ENCODE peak calls at places on chromosomes 1 and 21, in five cellular contexts. One of them, this sample, is unnamed. For H3K4me1, the result is how much of the 10 kb centered on the place peaks cover.

GRCh38 chr1:32639489-32640075 is 10.8 kb downstream of the ZBTB8OS start:
- DNase-seq in Panc1: no peak
- DNase-seq in A549: no peak
- DNase-seq in cardiac muscle cell: no peak
- DNase-seq in heart left ventricle: no peak
- DNase-seq in this sample: no peak

GRCh38 chr1:40303051-40303771 is 13.9 kb downstream of the COL9A2 start:
- DNase-seq in Panc1: no peak
- DNase-seq in A549: no peak
- DNase-seq in cardiac muscle cell: no peak
- DNase-seq in heart left ventricle: no peak
- DNase-seq in this sample: no peak

GRCh38 chr1:214178102-214178501 is 102.9 kb upstream of the SMYD2 start:
- DNase-seq in Panc1: no peak
- DNase-seq in A549: no peak
- DNase-seq in cardiac muscle cell: no peak
- DNase-seq in heart left ventricle: no peak
- DNase-seq in this sample: no peak

GRCh38 chr1:28278763-28279162 is 19.4 kb downstream of the SESN2 start:
- DNase-seq in Panc1: no peak
- DNase-seq in A549: no peak
- DNase-seq in cardiac muscle cell: no peak
- DNase-seq in heart left ventricle: no peak
- DNase-seq in this sample: no peak

GRCh38 chr1:54081306-54082270 is 28.2 kb downstream of the TCEANC2 start:
- DNase-seq in Panc1: peak
- DNase-seq in A549: peak
- DNase-seq in cardiac muscle cell: peak
- DNase-seq in heart left ventricle: peak
- DNase-seq in this sample: peak

GRCh38 chr21:44391345-44392091 is 38.1 kb downstream of the TRPM2 start:
- DNase-seq in Panc1: no peak
- DNase-seq in A549: no peak
- DNase-seq in cardiac muscle cell: no peak
- DNase-seq in heart left ventricle: peak
- DNase-seq in this sample: no peak

GRCh38 chr1:3283849-3284248 is 170.6 kb upstream of the ARHGEF16 start:
- DNase-seq in Panc1: no peak
- DNase-seq in A549: peak
- DNase-seq in cardiac muscle cell: peak
- DNase-seq in heart left ventricle: peak
- DNase-seq in this sample: no peak

GRCh38 chr21:35617491-35617890 is 442.8 kb downstream of the SETD4 start:
- DNase-seq in Panc1: no peak
- DNase-seq in A549: no peak
- DNase-seq in cardiac muscle cell: no peak
- DNase-seq in heart left ventricle: no peak
- DNase-seq in this sample: no peak

GRCh38 chr21:46160563-46161179 is 5.3 kb upstream of the FTCD start:
- DNase-seq in Panc1: no peak
- DNase-seq in A549: peak
- DNase-seq in cardiac muscle cell: no peak
- DNase-seq in heart left ventricle: peak
- DNase-seq in this sample: no peak

GRCh38 chr1:174768516-174768915 is 231.2 kb upstream of the CACYBP start:
- DNase-seq in Panc1: no peak
- DNase-seq in A549: no peak
- DNase-seq in cardiac muscle cell: no peak
- DNase-seq in heart left ventricle: no peak
- DNase-seq in this sample: no peak

DNA sequence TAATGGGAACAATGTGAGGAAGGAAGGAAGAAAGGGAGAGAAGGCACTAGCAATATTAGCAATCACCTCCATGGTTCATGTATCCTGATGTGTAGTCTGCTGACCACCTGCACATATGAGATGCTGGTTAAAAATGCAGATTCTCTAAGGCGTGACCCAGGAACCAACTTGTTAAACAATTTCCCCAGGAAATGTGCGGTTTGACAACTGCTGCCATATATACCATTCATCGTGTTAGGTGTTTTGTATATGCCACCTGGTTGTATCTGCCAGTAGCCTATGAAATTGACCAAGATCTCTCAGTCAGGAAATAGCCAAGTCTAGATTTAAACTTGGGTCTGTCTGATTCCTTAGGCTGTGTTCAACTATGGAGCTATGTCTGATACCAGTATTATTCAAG is 4.1 kb downstream of the SEMA4A start:
- DNase-seq in Panc1: no peak
- DNase-seq in A549: no peak
- DNase-seq in cardiac muscle cell: no peak
- DNase-seq in heart left ventricle: no peak
- DNase-seq in this sample: no peak
- H3K4me1 ChIP-seq in Panc1: under half
- H3K4me1 ChIP-seq in A549: under half
- H3K4me1 ChIP-seq in cardiac muscle cell: under half
- H3K4me1 ChIP-seq in heart left ventricle: under half
- H3K4me1 ChIP-seq in this sample: under half

DNA sequence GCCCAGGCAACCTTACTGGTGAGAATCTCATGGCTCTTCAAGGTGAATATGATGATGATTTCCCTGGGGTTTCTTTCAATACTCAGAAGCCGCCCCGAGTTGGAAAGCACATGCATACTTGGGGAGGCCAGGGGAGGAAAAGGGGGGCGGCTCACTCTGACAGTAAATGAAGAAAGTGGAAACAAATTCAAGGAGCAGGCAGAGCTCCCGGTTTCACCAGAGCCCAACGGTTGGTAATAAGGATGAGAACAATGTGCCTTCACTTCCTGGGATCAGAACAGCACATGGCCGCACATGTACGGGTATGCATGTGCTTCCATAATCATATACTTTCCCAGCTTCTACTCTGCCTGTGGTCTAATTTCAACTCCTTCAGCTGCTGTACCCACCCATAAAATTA is 3.8 kb upstream of the ARHGEF2 start:
- DNase-seq in Panc1: no peak
- DNase-seq in A549: no peak
- DNase-seq in cardiac muscle cell: no peak
- DNase-seq in heart left ventricle: no peak
- DNase-seq in this sample: no peak
- H3K4me3 ChIP-seq in Panc1: peak
- H3K4me3 ChIP-seq in A549: peak
- H3K4me3 ChIP-seq in cardiac muscle cell: no peak
- H3K4me3 ChIP-seq in heart left ventricle: peak
- H3K4me3 ChIP-seq in this sample: peak

GRCh38 chr1:206834217-206834616 is 31.2 kb upstream of the IL20 start:
- DNase-seq in Panc1: no peak
- DNase-seq in A549: no peak
- DNase-seq in cardiac muscle cell: no peak
- DNase-seq in heart left ventricle: no peak
- DNase-seq in this sample: no peak

GRCh38 chr1:206834711-206835110 is 30.7 kb upstream of the IL20 start:
- DNase-seq in Panc1: no peak
- DNase-seq in A549: no peak
- DNase-seq in cardiac muscle cell: no peak
- DNase-seq in heart left ventricle: no peak
- DNase-seq in this sample: no peak

GRCh38 chr1:206833131-206833530 is 32.3 kb upstream of the IL20 start:
- DNase-seq in Panc1: no peak
- DNase-seq in A549: no peak
- DNase-seq in cardiac muscle cell: no peak
- DNase-seq in heart left ventricle: no peak
- DNase-seq in this sample: no peak

GRCh38 chr1:206832352-206832751 is 33.1 kb upstream of the IL20 start:
- DNase-seq in Panc1: no peak
- DNase-seq in A549: no peak
- DNase-seq in cardiac muscle cell: no peak
- DNase-seq in heart left ventricle: no peak
- DNase-seq in this sample: no peak

GRCh38 chr1:206833741-206834140 is 31.7 kb upstream of the IL20 start:
- DNase-seq in Panc1: no peak
- DNase-seq in A549: no peak
- DNase-seq in cardiac muscle cell: no peak
- DNase-seq in heart left ventricle: no peak
- DNase-seq in this sample: no peak
- H3K4me1 ChIP-seq in Panc1: under half
- H3K4me1 ChIP-seq in A549: under half
- H3K4me1 ChIP-seq in cardiac muscle cell: under half
- H3K4me1 ChIP-seq in heart left ventricle: under half
- H3K4me1 ChIP-seq in this sample: under half

GRCh38 chr1:187853505-187853904 is 1024.8 kb downstream of the PLA2G4A start:
- DNase-seq in Panc1: no peak
- DNase-seq in A549: no peak
- DNase-seq in cardiac muscle cell: no peak
- DNase-seq in heart left ventricle: no peak
- DNase-seq in this sample: no peak

DNA sequence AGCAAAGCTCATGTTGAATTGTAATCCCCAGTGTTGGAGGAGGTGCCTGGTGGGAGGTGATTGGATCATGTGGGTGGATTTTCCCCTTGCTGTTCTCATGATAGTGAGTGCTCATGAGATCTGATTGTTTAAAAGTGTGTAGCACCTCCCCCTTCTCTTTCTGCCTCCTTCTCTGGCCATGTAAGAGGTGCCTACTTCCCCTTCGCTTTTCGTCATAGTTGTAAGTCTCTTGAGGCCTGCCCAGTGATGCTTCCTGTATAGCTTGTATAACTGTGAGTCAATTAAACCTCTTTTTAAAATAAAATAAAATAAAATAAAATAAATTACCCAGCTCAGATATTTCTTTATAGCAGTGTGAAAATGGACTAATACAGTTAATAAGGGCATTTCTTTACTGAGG is 1025.7 kb downstream of the PLA2G4A start:
- DNase-seq in Panc1: no peak
- DNase-seq in A549: no peak
- DNase-seq in cardiac muscle cell: no peak
- DNase-seq in heart left ventricle: no peak
- DNase-seq in this sample: no peak
- H3K4me3 ChIP-seq in Panc1: no peak
- H3K4me3 ChIP-seq in A549: no peak
- H3K4me3 ChIP-seq in cardiac muscle cell: no peak
- H3K4me3 ChIP-seq in heart left ventricle: no peak
- H3K4me3 ChIP-seq in this sample: no peak

GRCh38 chr1:45200906-45201500 is 5.4 kb downstream of the ZSWIM5 start:
- DNase-seq in Panc1: no peak
- DNase-seq in A549: no peak
- DNase-seq in cardiac muscle cell: no peak
- DNase-seq in heart left ventricle: no peak
- DNase-seq in this sample: no peak

GRCh38 chr1:45200435-45200834 is 6.0 kb downstream of the ZSWIM5 start:
- DNase-seq in Panc1: no peak
- DNase-seq in A549: no peak
- DNase-seq in cardiac muscle cell: no peak
- DNase-seq in heart left ventricle: no peak
- DNase-seq in this sample: no peak

GRCh38 chr1:45196863-45197262 is 9.5 kb downstream of the ZSWIM5 start:
- DNase-seq in Panc1: no peak
- DNase-seq in A549: no peak
- DNase-seq in cardiac muscle cell: no peak
- DNase-seq in heart left ventricle: no peak
- DNase-seq in this sample: no peak

DNA sequence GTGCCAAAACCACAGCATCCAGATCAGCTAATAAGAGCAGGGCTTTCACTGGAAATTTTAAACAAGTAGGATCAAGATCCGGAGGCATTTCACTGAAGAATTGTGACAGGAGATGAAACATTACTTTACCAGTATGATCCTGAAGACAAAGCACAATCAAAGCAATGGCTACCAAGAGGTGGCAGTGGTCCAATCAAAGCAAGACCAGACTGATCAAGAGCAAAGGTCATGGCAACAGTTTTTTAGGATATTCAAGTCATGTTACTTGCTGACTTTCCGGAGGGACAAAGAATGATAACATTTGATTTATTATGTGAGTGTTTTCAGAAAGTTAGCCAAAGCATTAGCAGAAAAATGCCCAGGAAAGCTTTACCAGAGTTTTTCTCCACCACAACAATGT is 8.2 kb downstream of the ZSWIM5 start:
- DNase-seq in Panc1: no peak
- DNase-seq in A549: no peak
- DNase-seq in cardiac muscle cell: no peak
- DNase-seq in heart left ventricle: no peak
- DNase-seq in this sample: no peak
- H3K4me1 ChIP-seq in Panc1: under half
- H3K4me1 ChIP-seq in A549: under half
- H3K4me1 ChIP-seq in cardiac muscle cell: under half
- H3K4me1 ChIP-seq in heart left ventricle: under half
- H3K4me1 ChIP-seq in this sample: under half

DNA sequence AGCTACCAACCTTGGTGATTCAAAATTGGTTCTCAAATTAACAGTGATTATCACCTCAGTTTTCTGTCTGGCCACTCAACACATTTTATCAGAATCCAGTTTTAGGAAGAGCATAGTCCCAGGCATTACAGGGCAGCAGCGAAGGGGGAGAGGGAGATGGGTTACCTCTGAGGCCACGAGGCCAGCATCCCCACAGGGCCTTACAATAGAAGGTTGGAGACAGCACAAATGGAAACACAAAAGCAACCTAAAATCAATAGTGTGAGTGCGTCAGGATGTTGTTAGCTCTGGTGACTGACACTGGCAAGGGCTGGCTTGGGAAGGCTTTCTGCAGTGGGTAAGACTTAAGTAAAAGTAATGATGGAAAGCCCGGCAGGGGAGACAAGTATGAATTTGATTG is 79.5 kb downstream of the JAK1 start:
- DNase-seq in Panc1: no peak
- DNase-seq in A549: no peak
- DNase-seq in cardiac muscle cell: no peak
- DNase-seq in heart left ventricle: no peak
- DNase-seq in this sample: no peak
- H3K4me3 ChIP-seq in Panc1: no peak
- H3K4me3 ChIP-seq in A549: no peak
- H3K4me3 ChIP-seq in cardiac muscle cell: no peak
- H3K4me3 ChIP-seq in heart left ventricle: no peak
- H3K4me3 ChIP-seq in this sample: no peak

GRCh38 chr1:67335451-67335850 is 27.8 kb downstream of the IL12RB2 start:
- DNase-seq in Panc1: no peak
- DNase-seq in A549: no peak
- DNase-seq in cardiac muscle cell: no peak
- DNase-seq in heart left ventricle: no peak
- DNase-seq in this sample: no peak
- H3K4me1 ChIP-seq in Panc1: under half
- H3K4me1 ChIP-seq in A549: under half
- H3K4me1 ChIP-seq in cardiac muscle cell: under half
- H3K4me1 ChIP-seq in heart left ventricle: under half
- H3K4me1 ChIP-seq in this sample: under half

GRCh38 chr1:998905-999796 is 746 bp downstream of the HES4 start:
- DNase-seq in Panc1: no peak
- DNase-seq in A549: no peak
- DNase-seq in cardiac muscle cell: peak
- DNase-seq in heart left ventricle: no peak
- DNase-seq in this sample: no peak
- H3K4me3 ChIP-seq in Panc1: peak
- H3K4me3 ChIP-seq in A549: peak
- H3K4me3 ChIP-seq in cardiac muscle cell: peak
- H3K4me3 ChIP-seq in heart left ventricle: peak
- H3K4me3 ChIP-seq in this sample: peak